ENCODE peak calls at places on chromosomes 13 and 19, in five cellular contexts. T is left ventricle myocardium inferior, O is lower leg skin, Q is glutamatergic neuron, I is Ammon's horn. L is an unnamed sample.

GRCh38 chr19:19528721-19529490 is at the start of gene YJEFN3:
- DNase-seq in O (no peak), Q (no peak), T (no peak), I (peak; percentile 82), L (no peak)

GRCh38 chr13:27080018-27080948 is 91.3 kb downstream of the USP12 start:
- DNase-seq in O (no peak), Q (no peak), I (no peak), T (no peak), L (no peak)

GRCh38 chr19:2044709-2045500 is 6.1 kb downstream of the MKNK2 start:
- DNase-seq in I (no peak), Q (no peak), T (no peak), O (no peak), L (no peak)

GRCh38 chr13:33723365-33723764 is 94.6 kb upstream of the RFC3 start:
- DNase-seq in I (no peak), O (no peak), T (no peak), Q (no peak), L (no peak)

GRCh38 chr13:27775943-27776342 is 16.3 kb upstream of the GSX1 start:
- DNase-seq in Q (no peak), T (no peak), O (no peak), I (no peak), L (no peak)

GRCh38 chr19:28971011-28971410 is 241.9 kb downstream of the UQCRFS1 start:
- DNase-seq in T (no peak), Q (no peak), I (no peak), O (no peak), L (no peak)

GRCh38 chr13:47892374-47892773 is 108.7 kb downstream of the SUCLA2 start:
- DNase-seq in I (no peak), T (no peak), O (no peak), Q (no peak), L (no peak)

GRCh38 chr13:48979892-48980291 is 4.2 kb downstream of the FNDC3A start:
- DNase-seq in Q (no peak), I (no peak), T (no peak), O (no peak), L (no peak)

GRCh38 chr13:70964124-70964523 is 855.9 kb upstream of the KLHL1 start:
- DNase-seq in I (peak; percentile 12), Q (no peak), T (no peak), O (no peak), L (no peak)

GRCh38 chr19:10766681-10767201 is 48.9 kb downstream of the DNM2 start:
- DNase-seq in I (peak; percentile 62), T (peak; percentile 49), Q (no peak), O (no peak), L (no peak)

GRCh38 chr13:68927387-68928026 is 1180.1 kb upstream of the ATXN8OS start:
- DNase-seq in I (peak; percentile 53), O (no peak), Q (peak; percentile 43), T (no peak), L (no peak)

GRCh38 chr13:40796649-40797048 is 7.2 kb downstream of the SLC25A15 start:
- DNase-seq in Q (no peak), O (no peak), I (no peak), T (no peak), L (no peak)

GRCh38 chr19:16327911-16328823 is 3.5 kb downstream of the KLF2 start:
- DNase-seq in T (peak; percentile 79), Q (no peak), I (peak; percentile 85), O (peak; percentile 91), L (peak; percentile 74)

GRCh38 chr19:33665776-33666175 is 44.0 kb downstream of the CHST8 start:
- DNase-seq in T (no peak), O (no peak), Q (no peak), I (no peak), L (no peak)

GRCh38 chr19:907183-907853 is 5.7 kb downstream of the R3HDM4 start:
- DNase-seq in I (no peak), O (no peak), T (no peak), Q (no peak), L (peak; percentile 64)

GRCh38 chr13:50518791-50519201 is 324.7 kb downstream of the DLEU7 start:
- DNase-seq in Q (no peak), O (peak; percentile 31), T (no peak), I (peak; percentile 68), L (peak; percentile 41)

L was measured in right lobe of liver.